ENCODE peak calls at places on chromosomes 12 and 14, in nine cellular contexts. A is stimulated activated CD4-positive, alpha-beta T cell treated with anti-CD3 and anti-CD28 coated beads, Interleukin-12 subunit alpha, Interleukin-12 subunit beta, amount 100 ng/mL, for 48 hours; B is amniotic stem cell; N is naive B cell; I is OCI-LY7; P is iPS-NIHi11; W is small intestine; M is activated T-helper 1 cell treated with Interleukin-2 at 50 U/mL for 16 hours; T is activated naive CD4-positive, alpha-beta T cell treated with Interleukin-2 at 50 U/mL for 16 hours. V is an unnamed sample.
A peak's percentile ranks its signal among the peaks of the same experiment; 100 is the strongest.

GRCh38 chr12:108484431-108484830 is 30.6 kb upstream of the FICD start:
- DNase-seq in A (no peak), B (no peak), N (no peak), I (no peak), P (no peak), W (no peak), M (no peak), T (no peak), V (no peak)

GRCh38 chr12:18932715-18933114 is 194.8 kb downstream of the CAPZA3 start:
- DNase-seq in A (no peak), B (no peak), N (no peak), I (no peak), P (no peak), W (no peak), M (no peak), T (no peak), V (no peak)

GRCh38 chr12:118330421-118331018 is 42.2 kb downstream of the TAOK3 start:
- DNase-seq in A (no peak), B (peak; percentile 40), N (peak; percentile 40), I (peak; percentile 68), P (no peak), W (peak; percentile 64), M (no peak), T (no peak), V (no peak)

GRCh38 chr14:99951085-99951484 is 114.1 kb upstream of the EVL start:
- DNase-seq in A (no peak), B (no peak), N (no peak), I (no peak), P (no peak), W (no peak), M (no peak), T (no peak), V (no peak)

GRCh38 chr12:113589437-113589836 is 117.8 kb upstream of the LHX5 start:
- DNase-seq in A (no peak), B (no peak), N (no peak), I (no peak), P (no peak), W (no peak), M (no peak), T (no peak), V (no peak)

GRCh38 chr14:36538051-36538450 is 18.0 kb upstream of the NKX2-1 start:
- DNase-seq in A (no peak), B (no peak), N (no peak), I (no peak), P (no peak), W (no peak), M (no peak), T (no peak), V (no peak)

GRCh38 chr14:77120771-77121743 is 20.5 kb downstream of the ZDHHC22 start:
- DNase-seq in A (no peak), B (no peak), N (peak; percentile 93), I (peak; percentile 95), P (no peak), W (peak; percentile 77), M (peak; percentile 39), T (no peak), V (peak; percentile 59)

GRCh38 chr14:95157987-95158712 is 821 bp upstream of the DICER1 start:
- DNase-seq in A (no peak), B (no peak), N (peak; percentile 28), I (peak; percentile 72), P (peak; percentile 54), W (no peak), M (peak; percentile 5), T (no peak), V (no peak)

GRCh38 chr12:109715310-109716091 is 1.9 kb downstream of the FAM222A start:
- DNase-seq in A (no peak), B (no peak), N (peak; percentile 40), I (no peak), P (no peak), W (no peak), M (no peak), T (no peak), V (peak; percentile 29)

GRCh38 chr14:50061664-50062437 is 54.5 kb downstream of the VCPKMT start:
- DNase-seq in A (no peak), B (no peak), N (peak; percentile 83), I (peak; percentile 94), P (no peak), W (peak; percentile 93), M (peak; percentile 56), T (peak; percentile 65), V (peak; percentile 59)

GRCh38 chr12:11958216-11959091 is 112.3 kb upstream of the BCL2L14 start:
- DNase-seq in A (peak; percentile 57), B (peak; percentile 36), N (no peak), I (no peak), P (no peak), W (no peak), M (no peak), T (peak; percentile 67), V (no peak)

GRCh38 chr12:66066071-66066928 is 64.2 kb downstream of the LLPH start:
- DNase-seq in A (no peak), B (no peak), N (no peak), I (no peak), P (peak; percentile 24), W (no peak), M (no peak), T (no peak), V (no peak)

GRCh38 chr14:105126126-105126969 is 42.2 kb downstream of the JAG2 start:
- DNase-seq in A (no peak), B (no peak), N (no peak), I (no peak), P (no peak), W (peak; percentile 39), M (no peak), T (no peak), V (no peak)

GRCh38 chr12:41795066-41795465 is 349.6 kb downstream of the GXYLT1 start:
- DNase-seq in A (no peak), B (no peak), N (no peak), I (no peak), P (no peak), W (no peak), M (no peak), T (no peak), V (no peak)

GRCh38 chr12:54723653-54724256 is 75.6 kb upstream of the DCD start:
- DNase-seq in A (peak; percentile 38), B (no peak), N (peak; percentile 7), I (peak; percentile 39), P (peak; percentile 21), W (peak; percentile 18), M (no peak), T (peak; percentile 7), V (no peak)

GRCh38 chr14:95006479-95006878 is 150.8 kb downstream of the DICER1 start:
- DNase-seq in A (no peak), B (no peak), N (no peak), I (no peak), P (no peak), W (no peak), M (no peak), T (no peak), V (no peak)

GRCh38 chr14:96225745-96226151 is 21.1 kb downstream of the BDKRB2 start:
- DNase-seq in A (no peak), B (peak; percentile 10), N (no peak), I (no peak), P (peak; percentile 73), W (peak; percentile 25), M (no peak), T (no peak), V (no peak)